ENCODE peak calls at places on chromosomes 13 and 19, in seven cellular contexts. One of them, this sample, is unnamed. For H3K4me1, the result is how much of the 10 kb centered on the place peaks cover.

GRCh38 chr13:108026671-108027410 is 188.5 kb downstream of the LIG4 start:
- DNase-seq in testis: no peak
- DNase-seq in fibroblast of lung: no peak
- DNase-seq in pancreas: no peak
- DNase-seq in foreskin keratinocyte: no peak
- DNase-seq in right lobe of liver: no peak
- DNase-seq in OCI-LY7: no peak
- DNase-seq in this sample: no peak

GRCh38 chr19:55877211-55877610 is 40.9 kb downstream of the NLRP4 start:
- DNase-seq in testis: no peak
- DNase-seq in fibroblast of lung: no peak
- DNase-seq in pancreas: no peak
- DNase-seq in foreskin keratinocyte: no peak
- DNase-seq in right lobe of liver: no peak
- DNase-seq in OCI-LY7: no peak
- DNase-seq in this sample: no peak

GRCh38 chr19:31633014-31633413 is 283.8 kb upstream of the TSHZ3 start:
- DNase-seq in testis: no peak
- DNase-seq in fibroblast of lung: no peak
- DNase-seq in pancreas: no peak
- DNase-seq in foreskin keratinocyte: no peak
- DNase-seq in right lobe of liver: no peak
- DNase-seq in OCI-LY7: no peak
- DNase-seq in this sample: no peak

GRCh38 chr19:36151144-36152051 is 849 bp downstream of the COX7A1 start:
- DNase-seq in testis: peak
- DNase-seq in fibroblast of lung: peak
- DNase-seq in pancreas: no peak
- DNase-seq in foreskin keratinocyte: no peak
- DNase-seq in right lobe of liver: peak
- DNase-seq in OCI-LY7: no peak
- DNase-seq in this sample: peak

GRCh38 chr13:21522130-21522529 is 63.0 kb upstream of the ZDHHC20 start:
- DNase-seq in testis: no peak
- DNase-seq in fibroblast of lung: no peak
- DNase-seq in pancreas: no peak
- DNase-seq in foreskin keratinocyte: no peak
- DNase-seq in right lobe of liver: no peak
- DNase-seq in OCI-LY7: no peak
- DNase-seq in this sample: no peak

GRCh38 chr19:615619-616018 is 17.7 kb downstream of the POLRMT start:
- DNase-seq in testis: no peak
- DNase-seq in fibroblast of lung: no peak
- DNase-seq in pancreas: no peak
- DNase-seq in foreskin keratinocyte: no peak
- DNase-seq in right lobe of liver: peak
- DNase-seq in OCI-LY7: no peak
- DNase-seq in this sample: no peak

GRCh38 chr13:27472441-27472840 is 22.1 kb upstream of the MTIF3 start:
- DNase-seq in testis: no peak
- DNase-seq in fibroblast of lung: no peak
- DNase-seq in pancreas: no peak
- DNase-seq in foreskin keratinocyte: no peak
- DNase-seq in right lobe of liver: no peak
- DNase-seq in OCI-LY7: no peak
- DNase-seq in this sample: no peak

GRCh38 chr13:25046985-25047660 is 48.8 kb upstream of the PABPC3 start:
- DNase-seq in testis: no peak
- DNase-seq in fibroblast of lung: peak
- DNase-seq in pancreas: no peak
- DNase-seq in foreskin keratinocyte: no peak
- DNase-seq in right lobe of liver: no peak
- DNase-seq in OCI-LY7: no peak
- DNase-seq in this sample: no peak

GRCh38 chr13:74128171-74128767 is 5.9 kb downstream of the KLF12 start:
- DNase-seq in testis: no peak
- DNase-seq in fibroblast of lung: no peak
- DNase-seq in pancreas: no peak
- DNase-seq in foreskin keratinocyte: no peak
- DNase-seq in right lobe of liver: no peak
- DNase-seq in OCI-LY7: no peak
- DNase-seq in this sample: no peak

GRCh38 chr13:98150836-98151489 is 8.1 kb downstream of the FARP1 start:
- DNase-seq in testis: no peak
- DNase-seq in fibroblast of lung: no peak
- DNase-seq in pancreas: no peak
- DNase-seq in foreskin keratinocyte: no peak
- DNase-seq in right lobe of liver: no peak
- DNase-seq in OCI-LY7: no peak
- DNase-seq in this sample: no peak

GRCh38 chr13:42574011-42574410 is at the start of gene TNFSF11:
- DNase-seq in testis: no peak
- DNase-seq in fibroblast of lung: no peak
- DNase-seq in pancreas: no peak
- DNase-seq in foreskin keratinocyte: no peak
- DNase-seq in right lobe of liver: no peak
- DNase-seq in OCI-LY7: no peak
- DNase-seq in this sample: no peak

GRCh38 chr13:42575938-42576337 is 2.0 kb downstream of the TNFSF11 start:
- DNase-seq in testis: no peak
- DNase-seq in fibroblast of lung: no peak
- DNase-seq in pancreas: no peak
- DNase-seq in foreskin keratinocyte: no peak
- DNase-seq in right lobe of liver: no peak
- DNase-seq in OCI-LY7: no peak
- DNase-seq in this sample: no peak

GRCh38 chr13:42571895-42572294 is 2.1 kb upstream of the TNFSF11 start:
- DNase-seq in testis: no peak
- DNase-seq in fibroblast of lung: no peak
- DNase-seq in pancreas: no peak
- DNase-seq in foreskin keratinocyte: no peak
- DNase-seq in right lobe of liver: no peak
- DNase-seq in OCI-LY7: no peak
- DNase-seq in this sample: no peak

GRCh38 chr13:42577538-42577937 is 3.6 kb downstream of the TNFSF11 start:
- DNase-seq in testis: no peak
- DNase-seq in fibroblast of lung: no peak
- DNase-seq in pancreas: no peak
- DNase-seq in foreskin keratinocyte: no peak
- DNase-seq in right lobe of liver: no peak
- DNase-seq in OCI-LY7: no peak
- DNase-seq in this sample: no peak

DNA sequence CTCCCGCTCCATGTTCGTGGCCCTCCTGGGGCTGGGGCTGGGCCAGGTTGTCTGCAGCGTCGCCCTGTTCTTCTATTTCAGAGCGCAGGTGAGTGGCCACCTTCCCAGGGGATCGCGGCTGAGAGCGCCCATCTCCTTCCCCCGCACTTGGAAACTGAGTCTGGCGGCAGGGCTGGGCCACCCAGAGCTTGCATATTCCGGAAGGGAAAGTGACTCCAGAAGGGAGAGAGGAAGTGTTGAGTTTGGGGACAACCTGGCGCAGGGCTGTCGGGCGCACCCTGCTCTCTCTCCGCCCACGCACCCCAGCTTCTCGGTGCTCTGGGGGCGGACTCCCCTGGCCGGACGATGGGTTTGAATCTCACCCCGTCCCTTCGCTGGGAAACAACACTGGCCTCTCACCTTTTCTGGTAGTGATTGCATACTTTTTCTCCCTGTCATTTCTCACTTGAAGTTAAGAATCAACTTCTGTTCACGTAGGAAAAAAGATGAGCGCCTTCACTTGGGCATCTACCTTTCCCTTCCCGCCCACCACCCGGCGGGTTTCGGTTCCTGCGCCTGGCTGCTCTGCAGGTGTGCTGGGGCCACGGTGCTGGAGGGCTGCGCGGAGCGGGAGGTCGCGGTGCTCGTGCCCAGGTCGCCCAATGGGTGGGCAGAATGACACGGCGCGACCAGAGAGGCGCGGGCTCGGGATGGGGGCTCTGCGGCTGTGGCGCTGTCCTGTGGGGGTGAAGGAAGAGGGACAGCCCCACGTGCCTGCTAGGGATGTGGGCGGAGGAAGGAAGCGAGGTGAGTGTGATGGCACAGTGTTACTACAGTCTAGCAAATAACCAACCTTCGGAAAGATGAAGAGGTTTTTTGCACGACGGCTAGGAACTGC is 721 bp downstream of the TNFSF11 start:
- DNase-seq in testis: no peak
- DNase-seq in fibroblast of lung: no peak
- DNase-seq in pancreas: no peak
- DNase-seq in foreskin keratinocyte: no peak
- DNase-seq in right lobe of liver: no peak
- DNase-seq in OCI-LY7: no peak
- DNase-seq in this sample: no peak
- H3K27ac ChIP-seq in testis: no peak
- H3K27ac ChIP-seq in fibroblast of lung: no peak
- H3K27ac ChIP-seq in pancreas: no peak
- H3K27ac ChIP-seq in foreskin keratinocyte: no peak
- H3K27ac ChIP-seq in right lobe of liver: no peak
- H3K27ac ChIP-seq in OCI-LY7: no peak
- H3K27ac ChIP-seq in this sample: no peak

GRCh38 chr19:3370728-3371591 is 4.6 kb downstream of the NFIC start:
- DNase-seq in testis: no peak
- DNase-seq in fibroblast of lung: no peak
- DNase-seq in pancreas: no peak
- DNase-seq in foreskin keratinocyte: no peak
- DNase-seq in right lobe of liver: peak
- DNase-seq in OCI-LY7: no peak
- DNase-seq in this sample: no peak

GRCh38 chr19:3368848-3369336 is 2.5 kb downstream of the NFIC start:
- DNase-seq in testis: no peak
- DNase-seq in fibroblast of lung: peak
- DNase-seq in pancreas: no peak
- DNase-seq in foreskin keratinocyte: no peak
- DNase-seq in right lobe of liver: no peak
- DNase-seq in OCI-LY7: no peak
- DNase-seq in this sample: no peak

GRCh38 chr19:3368441-3368795 is 2.0 kb downstream of the NFIC start:
- DNase-seq in testis: no peak
- DNase-seq in fibroblast of lung: no peak
- DNase-seq in pancreas: no peak
- DNase-seq in foreskin keratinocyte: no peak
- DNase-seq in right lobe of liver: no peak
- DNase-seq in OCI-LY7: no peak
- DNase-seq in this sample: no peak

GRCh38 chr19:3370214-3370720 is 3.9 kb downstream of the NFIC start:
- DNase-seq in testis: no peak
- DNase-seq in fibroblast of lung: peak
- DNase-seq in pancreas: no peak
- DNase-seq in foreskin keratinocyte: no peak
- DNase-seq in right lobe of liver: no peak
- DNase-seq in OCI-LY7: no peak
- DNase-seq in this sample: no peak

DNA sequence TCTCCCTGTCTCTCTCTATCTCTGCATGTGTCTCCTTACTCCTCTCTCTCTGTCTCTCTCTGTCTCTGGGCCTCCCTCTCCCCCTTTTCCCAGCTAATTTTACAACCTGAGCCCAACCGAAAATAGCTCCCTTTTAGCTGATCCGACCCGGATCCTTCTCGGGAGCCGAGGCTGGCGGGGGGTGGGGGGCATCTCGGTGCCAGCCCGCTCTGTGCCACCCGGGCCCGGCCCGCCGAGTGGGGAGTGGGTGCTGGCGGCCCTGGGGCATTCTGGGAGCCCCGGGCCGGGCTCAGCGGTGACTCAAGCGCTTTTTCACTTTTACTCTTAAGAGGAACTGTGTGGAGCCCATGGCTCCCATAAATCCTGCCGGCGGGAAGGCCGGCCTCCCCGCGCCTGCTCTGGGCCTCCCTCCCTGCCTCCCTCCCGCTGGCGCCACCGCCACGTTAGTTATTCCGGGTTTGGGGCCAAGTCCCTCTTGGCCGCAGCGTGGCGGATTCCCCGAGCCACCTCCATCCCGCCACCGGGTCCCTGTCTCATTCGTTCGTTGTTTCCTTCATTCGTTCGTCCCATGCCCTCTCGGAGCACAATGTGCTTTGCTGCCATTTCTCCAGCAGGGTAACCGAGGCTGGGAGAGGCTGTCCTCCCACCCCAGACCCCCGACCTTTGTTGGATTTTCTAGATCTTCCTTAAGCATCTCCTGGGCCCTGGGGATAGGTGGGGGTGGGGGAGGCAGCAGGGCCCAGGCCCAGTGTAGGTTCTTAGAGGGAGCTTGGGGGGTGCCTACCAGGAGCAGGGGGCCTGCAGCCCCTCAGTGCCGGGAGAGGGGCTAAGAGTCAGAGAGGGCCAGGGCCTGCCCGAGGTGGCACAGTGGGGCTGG is 3.2 kb downstream of the NFIC start:
- DNase-seq in testis: peak
- DNase-seq in fibroblast of lung: peak
- DNase-seq in pancreas: no peak
- DNase-seq in foreskin keratinocyte: no peak
- DNase-seq in right lobe of liver: no peak
- DNase-seq in OCI-LY7: no peak
- DNase-seq in this sample: peak
- H3K4me1 ChIP-seq in testis: under half
- H3K4me1 ChIP-seq in fibroblast of lung: under half
- H3K4me1 ChIP-seq in pancreas: under half
- H3K4me1 ChIP-seq in foreskin keratinocyte: under half
- H3K4me1 ChIP-seq in right lobe of liver: under half
- H3K4me1 ChIP-seq in OCI-LY7: under half
- H3K4me1 ChIP-seq in this sample: half or more

GRCh38 chr13:50236898-50237318 is 221.7 kb downstream of the KCNRG start:
- DNase-seq in testis: no peak
- DNase-seq in fibroblast of lung: no peak
- DNase-seq in pancreas: no peak
- DNase-seq in foreskin keratinocyte: no peak
- DNase-seq in right lobe of liver: no peak
- DNase-seq in OCI-LY7: no peak
- DNase-seq in this sample: no peak
- H3K27ac ChIP-seq in testis: no peak
- H3K27ac ChIP-seq in fibroblast of lung: no peak
- H3K27ac ChIP-seq in pancreas: no peak
- H3K27ac ChIP-seq in foreskin keratinocyte: no peak
- H3K27ac ChIP-seq in right lobe of liver: no peak
- H3K27ac ChIP-seq in OCI-LY7: no peak
- H3K27ac ChIP-seq in this sample: no peak

GRCh38 chr13:110123041-110123809 is 183.7 kb downstream of the COL4A1 start:
- DNase-seq in testis: no peak
- DNase-seq in fibroblast of lung: no peak
- DNase-seq in pancreas: no peak
- DNase-seq in foreskin keratinocyte: no peak
- DNase-seq in right lobe of liver: no peak
- DNase-seq in OCI-LY7: no peak
- DNase-seq in this sample: no peak
- H3K4me1 ChIP-seq in testis: under half
- H3K4me1 ChIP-seq in fibroblast of lung: under half
- H3K4me1 ChIP-seq in pancreas: under half
- H3K4me1 ChIP-seq in foreskin keratinocyte: under half
- H3K4me1 ChIP-seq in right lobe of liver: under half
- H3K4me1 ChIP-seq in OCI-LY7: under half
- H3K4me1 ChIP-seq in this sample: half or more

GRCh38 chr19:39996811-39997594 is at the start of gene ZNF546:
- DNase-seq in testis: peak
- DNase-seq in fibroblast of lung: peak
- DNase-seq in pancreas: peak
- DNase-seq in foreskin keratinocyte: peak
- DNase-seq in right lobe of liver: peak
- DNase-seq in OCI-LY7: peak
- DNase-seq in this sample: peak
- H3K27ac ChIP-seq in testis: peak
- H3K27ac ChIP-seq in fibroblast of lung: peak
- H3K27ac ChIP-seq in pancreas: peak
- H3K27ac ChIP-seq in foreskin keratinocyte: peak
- H3K27ac ChIP-seq in right lobe of liver: peak
- H3K27ac ChIP-seq in OCI-LY7: peak
- H3K27ac ChIP-seq in this sample: peak